ENCODE peak calls at places on chromosomes 7 and 10, in five cellular contexts. One of them, this sample, is unnamed.

GRCh38 chr10:102040305-102040704 is 15.7 kb downstream of the ARMH3 start:
- DNase-seq in cerebellum: no peak
- DNase-seq in anterior cingulate cortex: no peak
- DNase-seq in AG04449: no peak
- DNase-seq in nucleus accumbens: no peak
- DNase-seq in this sample: no peak

GRCh38 chr7:121433775-121434174 is 37.7 kb upstream of the FAM3C start:
- DNase-seq in cerebellum: no peak
- DNase-seq in anterior cingulate cortex: no peak
- DNase-seq in AG04449: no peak
- DNase-seq in nucleus accumbens: no peak
- DNase-seq in this sample: no peak

GRCh38 chr7:67890316-67890715 is 893.7 kb downstream of the TYW1 start:
- DNase-seq in cerebellum: no peak
- DNase-seq in anterior cingulate cortex: no peak
- DNase-seq in AG04449: no peak
- DNase-seq in nucleus accumbens: no peak
- DNase-seq in this sample: no peak

GRCh38 chr7:144854839-144855424 is 19.1 kb upstream of the TPK1 start:
- DNase-seq in cerebellum: no peak
- DNase-seq in anterior cingulate cortex: no peak
- DNase-seq in AG04449: no peak
- DNase-seq in nucleus accumbens: no peak
- DNase-seq in this sample: peak

GRCh38 chr7:66043681-66044497 is 31.7 kb upstream of the ASL start:
- DNase-seq in cerebellum: peak
- DNase-seq in anterior cingulate cortex: peak
- DNase-seq in AG04449: no peak
- DNase-seq in nucleus accumbens: peak
- DNase-seq in this sample: no peak

GRCh38 chr7:91306266-91306665 is 42.0 kb downstream of the FZD1 start:
- DNase-seq in cerebellum: no peak
- DNase-seq in anterior cingulate cortex: no peak
- DNase-seq in AG04449: no peak
- DNase-seq in nucleus accumbens: no peak
- DNase-seq in this sample: no peak

GRCh38 chr7:121329460-121330052 is 756 bp downstream of the WNT16 start:
- DNase-seq in cerebellum: no peak
- DNase-seq in anterior cingulate cortex: no peak
- DNase-seq in AG04449: no peak
- DNase-seq in nucleus accumbens: no peak
- DNase-seq in this sample: no peak

GRCh38 chr10:69962746-69963135 is 89.9 kb upstream of the MACROH2A2 start:
- DNase-seq in cerebellum: no peak
- DNase-seq in anterior cingulate cortex: no peak
- DNase-seq in AG04449: no peak
- DNase-seq in nucleus accumbens: no peak
- DNase-seq in this sample: peak

GRCh38 chr7:105691692-105692564 is 110.6 kb upstream of the EFCAB10 start:
- DNase-seq in cerebellum: no peak
- DNase-seq in anterior cingulate cortex: peak
- DNase-seq in AG04449: no peak
- DNase-seq in nucleus accumbens: no peak
- DNase-seq in this sample: peak

GRCh38 chr7:2572101-2572842 is 13.5 kb downstream of the IQCE start:
- DNase-seq in cerebellum: no peak
- DNase-seq in anterior cingulate cortex: no peak
- DNase-seq in AG04449: no peak
- DNase-seq in nucleus accumbens: peak
- DNase-seq in this sample: no peak

GRCh38 chr7:67393903-67394302 is 397.3 kb downstream of the TYW1 start:
- DNase-seq in cerebellum: no peak
- DNase-seq in anterior cingulate cortex: no peak
- DNase-seq in AG04449: no peak
- DNase-seq in nucleus accumbens: no peak
- DNase-seq in this sample: no peak

GRCh38 chr10:132397671-132398565 is 918 bp downstream of the PWWP2B start:
- DNase-seq in cerebellum: peak
- DNase-seq in anterior cingulate cortex: no peak
- DNase-seq in AG04449: no peak
- DNase-seq in nucleus accumbens: peak
- DNase-seq in this sample: peak

GRCh38 chr7:90952649-90952991 is 311.6 kb upstream of the FZD1 start:
- DNase-seq in cerebellum: no peak
- DNase-seq in anterior cingulate cortex: no peak
- DNase-seq in AG04449: no peak
- DNase-seq in nucleus accumbens: no peak
- DNase-seq in this sample: no peak

GRCh38 chr7:101378808-101379207 is 16.1 kb downstream of the COL26A1 start:
- DNase-seq in cerebellum: no peak
- DNase-seq in anterior cingulate cortex: no peak
- DNase-seq in AG04449: no peak
- DNase-seq in nucleus accumbens: no peak
- DNase-seq in this sample: no peak

GRCh38 chr10:84126785-84127167 is 12.5 kb upstream of the GHITM start:
- DNase-seq in cerebellum: no peak
- DNase-seq in anterior cingulate cortex: no peak
- DNase-seq in AG04449: no peak
- DNase-seq in nucleus accumbens: no peak
- DNase-seq in this sample: no peak

GRCh38 chr7:151754142-151754590 is 122.7 kb downstream of the PRKAG2 start:
- DNase-seq in cerebellum: peak
- DNase-seq in anterior cingulate cortex: peak
- DNase-seq in AG04449: peak
- DNase-seq in nucleus accumbens: no peak
- DNase-seq in this sample: peak